ENCODE peak calls at places on chromosome 5, in five cellular contexts. N, W, I, C and X are unnamed samples.

GRCh38 chr5:176415240-176416122 is 858 bp downstream of the CLTB start:
- DNase-seq in N (peak), W (peak), I (peak), C (no peak), X (no peak)

GRCh38 chr5:117486879-117487391 is 912.3 kb upstream of the SEMA6A start:
- DNase-seq in N (no peak), I (peak), W (peak), C (no peak), X (no peak)

GRCh38 chr5:115507682-115508081 is 36.9 kb downstream of the FEM1C start:
- DNase-seq in C (no peak), W (no peak), I (no peak), N (no peak), X (no peak)

GRCh38 chr5:173315495-173316352 is 12.5 kb downstream of the STC2 start:
- DNase-seq in C (peak), W (no peak), N (no peak), I (no peak), X (no peak)

GRCh38 chr5:160199410-160199911 is 29.8 kb upstream of the FABP6 start:
- DNase-seq in C (peak), N (peak), I (peak), W (peak), X (peak)

GRCh38 chr5:100517301-100517974 is 17.7 kb upstream of the FAM174A start:
- DNase-seq in W (peak), C (no peak), I (no peak), N (no peak), X (no peak)

GRCh38 chr5:166618555-166618954 is 1672.9 kb upstream of the WWC1 start:
- DNase-seq in C (no peak), N (no peak), I (no peak), W (no peak), X (no peak)

GRCh38 chr5:73454379-73455036 is 5.9 kb upstream of the FOXD1 start:
- DNase-seq in N (peak), I (peak), W (peak), C (no peak), X (no peak)

GRCh38 chr5:146906803-146907202 is 28.2 kb upstream of the PPP2R2B start:
- DNase-seq in W (no peak), N (no peak), I (peak), C (no peak), X (no peak)

GRCh38 chr5:180519098-180519497 is 24.9 kb downstream of the CNOT6 start:
- DNase-seq in I (no peak), N (no peak), W (no peak), C (no peak), X (no peak)

GRCh38 chr5:39523821-39524220 is 99.0 kb upstream of the DAB2 start:
- DNase-seq in N (no peak), I (no peak), C (no peak), W (no peak), X (no peak)

GRCh38 chr5:97541864-97542263 is 358.8 kb upstream of the RIOK2 start:
- DNase-seq in C (no peak), N (no peak), W (no peak), I (no peak), X (no peak)

GRCh38 chr5:39502704-39503103 is 77.9 kb upstream of the DAB2 start:
- DNase-seq in W (no peak), C (no peak), I (no peak), N (no peak), X (no peak)

GRCh38 chr5:56323505-56323904 is 90.4 kb upstream of the ANKRD55 start:
- DNase-seq in C (no peak), W (no peak), N (no peak), I (peak), X (no peak)

GRCh38 chr5:181042036-181042435 is 2.0 kb downstream of the BTNL9 start:
- DNase-seq in W (no peak), N (no peak), I (no peak), C (no peak), X (no peak)

GRCh38 chr5:140574165-140574564 is 9.5 kb downstream of the SLC35A4 start:
- DNase-seq in W (no peak), N (no peak), I (peak), C (no peak), X (no peak)

GRCh38 chr5:177495243-177496060 is 2.0 kb downstream of the PDLIM7 start:
- DNase-seq in I (peak), W (peak), N (peak), C (peak), X (no peak)

GRCh38 chr5:78887384-78888118 is 97.6 kb downstream of the ARSB start:
- DNase-seq in C (no peak), W (no peak), I (no peak), N (no peak), X (no peak)

DNA sequence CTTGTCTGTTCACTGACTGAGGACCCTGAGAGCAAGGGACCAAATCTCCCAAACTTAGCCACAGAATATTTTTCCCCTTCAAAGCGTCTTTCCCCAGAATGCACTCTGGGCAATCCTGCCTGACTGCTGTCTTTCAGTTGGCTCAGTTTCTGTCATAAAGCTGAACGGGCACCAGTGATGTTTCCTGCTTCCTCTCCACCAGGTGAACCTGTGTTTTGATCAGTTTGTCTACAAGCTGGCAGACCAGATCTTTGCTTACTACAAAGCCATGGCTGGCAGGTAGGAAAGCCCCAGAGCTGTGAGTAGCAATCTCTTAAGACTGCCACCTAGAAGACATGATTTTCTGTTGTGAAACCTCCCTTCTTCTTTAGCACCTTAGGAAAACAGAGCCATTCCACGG is 61.8 kb downstream of the CYFIP2 start:
- DNase-seq in W (no peak), C (no peak), I (no peak), N (no peak), X (no peak)
- TF ChIP-seq EP300 in W (no peak), C (no peak), I (no peak), N (no peak), X (no peak)

GRCh38 chr5:16664368-16664767 is 47.6 kb upstream of the RETREG1 start:
- DNase-seq in I (no peak), W (no peak), N (no peak), C (no peak), X (no peak)

GRCh38 chr5:16659536-16659935 is 42.7 kb upstream of the RETREG1 start:
- DNase-seq in I (no peak), C (no peak), W (no peak), N (no peak), X (no peak)

GRCh38 chr5:16661713-16662112 is 44.9 kb upstream of the RETREG1 start:
- DNase-seq in C (no peak), W (no peak), I (no peak), N (no peak), X (no peak)

GRCh38 chr5:16663848-16664247 is 47.1 kb upstream of the RETREG1 start:
- DNase-seq in N (no peak), C (no peak), I (no peak), W (no peak), X (no peak)

DNA sequence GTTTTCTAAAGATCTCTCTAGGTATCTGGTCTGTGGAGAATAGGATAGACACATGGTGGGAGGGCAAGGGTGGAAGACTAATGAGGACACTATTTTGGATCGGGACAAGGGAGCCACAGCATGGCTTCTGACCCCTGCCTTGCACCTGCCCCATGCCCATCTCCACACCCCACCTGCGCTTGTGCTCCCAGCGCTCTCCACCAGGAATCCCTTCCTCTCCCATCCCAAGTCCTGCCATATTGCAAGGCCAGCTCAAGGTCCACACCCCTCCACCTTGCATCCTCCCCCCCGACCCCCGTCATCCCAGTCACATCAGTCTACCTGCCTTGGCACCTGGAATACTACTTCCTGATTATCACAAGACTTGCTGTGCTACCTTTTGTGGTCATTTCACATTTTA is 44.2 kb upstream of the RETREG1 start:
- DNase-seq in I (no peak), W (no peak), C (no peak), N (no peak), X (no peak)
- TF ChIP-seq CTCF in I (no peak), W (no peak), C (no peak), N (no peak), X (no peak)

GRCh38 chr5:137291436-137291835 is 207.7 kb downstream of the SPOCK1 start:
- DNase-seq in C (no peak), N (no peak), W (no peak), I (no peak), X (no peak)
- TF ChIP-seq EP300 in C (no peak), N (no peak), W (no peak), I (no peak), X (no peak)

GRCh38 chr5:143106175-143106574 is 297.3 kb downstream of the NR3C1 start:
- DNase-seq in C (peak), N (peak), I (peak), W (no peak), X (no peak)
- TF ChIP-seq CTCF in C (no peak), N (peak), I (peak), W (no peak), X (no peak)

GRCh38 chr5:168482361-168482760 is 3.9 kb upstream of the RARS1 start:
- DNase-seq in N (no peak), I (no peak), W (no peak), C (no peak), X (no peak)

GRCh38 chr5:168481330-168481788 is 4.9 kb upstream of the RARS1 start:
- DNase-seq in C (no peak), I (no peak), W (peak), N (no peak), X (no peak)

GRCh38 chr5:168480601-168481000 is 5.7 kb upstream of the RARS1 start:
- DNase-seq in C (no peak), N (no peak), I (no peak), W (no peak), X (no peak)

GRCh38 chr5:168489059-168489458 is 2.8 kb downstream of the RARS1 start:
- DNase-seq in N (no peak), W (no peak), I (no peak), C (no peak), X (no peak)

DNA sequence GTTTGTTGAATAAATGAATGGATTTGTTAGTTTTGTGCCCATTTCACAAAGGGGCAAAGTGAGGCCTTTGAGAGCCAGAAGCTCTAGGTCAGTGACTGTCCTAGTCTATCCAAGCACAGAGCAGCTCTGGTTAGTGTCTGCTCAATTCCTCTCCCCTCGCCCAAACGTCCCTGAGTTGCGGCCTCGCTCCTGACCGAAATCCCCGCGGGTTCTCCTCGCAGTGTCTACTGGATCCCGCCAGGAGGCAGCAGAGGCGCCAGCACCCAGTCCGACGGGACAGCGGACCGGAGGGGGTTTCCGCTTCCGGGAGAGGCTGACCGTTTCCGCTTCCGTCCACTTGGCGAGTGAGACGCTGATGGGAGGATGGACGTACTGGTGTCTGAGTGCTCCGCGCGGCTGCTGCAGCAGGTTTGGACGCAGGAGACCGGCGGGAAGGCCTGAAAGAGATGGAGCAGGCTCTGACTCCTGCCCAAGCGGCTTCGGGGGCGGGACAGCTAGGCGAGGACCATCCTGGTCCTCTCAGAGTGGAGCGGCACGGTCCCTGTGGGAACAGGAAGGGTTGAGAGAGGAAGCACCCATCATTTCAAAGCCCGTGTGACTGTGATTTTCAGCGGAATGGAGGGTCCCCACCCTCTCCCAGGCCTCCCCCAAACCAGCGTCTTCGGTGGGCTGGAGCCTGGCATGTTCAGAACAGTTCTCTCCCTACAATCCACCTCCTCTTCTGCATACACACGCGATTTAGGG is at the start of gene RARS1:
- DNase-seq in I (peak), W (peak), C (peak), N (peak), X (peak)
- TF ChIP-seq EP300 in I (no peak), W (no peak), C (no peak), N (no peak), X (no peak)

GRCh38 chr5:8247485-8247884 is 378.5 kb downstream of the MTRR start:
- DNase-seq in C (no peak), I (no peak), N (no peak), W (no peak), X (no peak)
- TF ChIP-seq CTCF in C (no peak), I (no peak), N (no peak), W (no peak), X (no peak)

GRCh38 chr5:41661221-41661620 is 150.8 kb upstream of the PLCXD3 start:
- DNase-seq in N (no peak), C (no peak), I (no peak), W (no peak), X (no peak)

DNA sequence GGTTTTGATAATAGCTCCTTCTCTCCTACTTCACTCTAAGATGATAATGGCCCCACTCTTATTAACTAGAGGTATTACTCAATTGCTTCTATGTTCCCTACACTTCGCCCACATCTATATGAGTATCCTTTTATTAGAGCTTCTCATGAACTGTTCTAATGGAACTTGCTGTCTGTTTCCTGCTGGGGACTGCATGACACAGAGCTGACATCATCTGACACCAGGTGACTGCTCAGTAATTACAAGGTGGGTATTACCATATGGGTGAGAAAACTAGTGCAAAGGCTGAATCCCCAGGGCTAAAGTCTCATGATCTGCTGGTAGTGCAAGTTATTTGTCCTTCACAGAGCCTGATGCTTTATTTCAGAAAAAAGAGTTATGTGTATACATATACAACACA is 146.2 kb upstream of the PLCXD3 start:
- DNase-seq in N (no peak), W (no peak), C (no peak), I (no peak), X (no peak)
- TF ChIP-seq EP300 in N (no peak), W (no peak), C (no peak), I (no peak), X (no peak)

GRCh38 chr5:62632181-62632580 is 53.6 kb downstream of the LRRC70 start:
- DNase-seq in C (no peak), I (no peak), N (no peak), W (no peak), X (no peak)
- TF ChIP-seq CTCF in C (no peak), I (no peak), N (no peak), W (no peak), X (no peak)

GRCh38 chr5:171593401-171593800 is 174.0 kb downstream of the FGF18 start:
- DNase-seq in C (no peak), I (no peak), N (no peak), W (no peak), X (no peak)
- TF ChIP-seq EP300 in C (no peak), I (no peak), N (no peak), W (no peak), X (no peak)